ENCODE peak calls at places on chromosomes 2 and 18, in ten cellular contexts. S is psoas muscle, I is thoracic aorta, M is colonic mucosa, W is body of pancreas, C is ovary, T is spleen, N is PC-9, K is heart right ventricle, V is IMR-90. U is an unnamed sample.

GRCh38 chr18:46676162-46676830 is 19.3 kb upstream of the LOXHD1 start:
- DNase-seq in K (no peak), I (no peak), S (no peak), V (no peak), N (no peak), C (no peak), W (no peak), M (no peak), T (no peak), U (no peak)

GRCh38 chr2:42755161-42755900 is 8.6 kb downstream of the OXER1 start:
- DNase-seq in I (no peak), T (no peak), V (no peak), W (peak; percentile 80), K (no peak), M (no peak), C (no peak), N (no peak), S (no peak), U (no peak)

GRCh38 chr2:235095569-235095968 is 143.8 kb downstream of the SH3BP4 start:
- DNase-seq in T (no peak), S (no peak), I (no peak), V (peak; percentile 46), C (no peak), N (no peak), M (no peak), K (no peak), W (no peak), U (no peak)

GRCh38 chr2:234278556-234279286 is 218.2 kb downstream of the ARL4C start:
- DNase-seq in N (no peak), W (no peak), S (no peak), V (no peak), K (no peak), M (no peak), I (no peak), C (no peak), T (no peak), U (no peak)

GRCh38 chr2:8298783-8299182 is 383.1 kb upstream of the ID2 start:
- DNase-seq in K (no peak), W (peak; percentile 15), M (peak; percentile 36), C (no peak), V (no peak), N (no peak), I (no peak), S (no peak), T (no peak), U (no peak)

GRCh38 chr2:129896226-129897100 is 83.0 kb upstream of the RAB6C start:
- DNase-seq in N (no peak), I (no peak), C (no peak), T (no peak), S (no peak), M (peak; percentile 5), K (no peak), V (no peak), W (no peak), U (no peak)

GRCh38 chr18:48963555-48964480 is 13.1 kb upstream of the SMAD7 start:
- DNase-seq in I (no peak), N (no peak), S (no peak), T (peak; percentile 63), W (no peak), K (no peak), V (no peak), C (no peak), M (no peak), U (no peak)

GRCh38 chr2:167293172-167293781 is 405.0 kb downstream of the XIRP2 start:
- DNase-seq in M (peak; percentile 40), I (no peak), N (no peak), C (no peak), T (no peak), K (no peak), V (peak; percentile 16), S (peak; percentile 18), W (peak; percentile 13), U (peak; percentile 61)

GRCh38 chr2:158726906-158727592 is 68.1 kb upstream of the DAPL1 start:
- DNase-seq in S (no peak), K (no peak), N (no peak), T (no peak), M (no peak), W (no peak), V (no peak), I (no peak), C (no peak), U (no peak)

GRCh38 chr2:158729873-158730620 is 65.1 kb upstream of the DAPL1 start:
- DNase-seq in K (no peak), T (no peak), I (no peak), C (no peak), S (no peak), W (no peak), N (no peak), V (no peak), M (no peak), U (no peak)

GRCh38 chr2:158725496-158725895 is 69.6 kb upstream of the DAPL1 start:
- DNase-seq in I (no peak), M (no peak), K (no peak), C (no peak), S (no peak), W (no peak), V (no peak), N (peak; percentile 19), T (no peak), U (no peak)

GRCh38 chr2:158730621-158730905 is 64.6 kb upstream of the DAPL1 start:
- DNase-seq in K (no peak), S (no peak), T (no peak), M (no peak), W (no peak), V (no peak), N (no peak), I (no peak), C (no peak), U (no peak)

GRCh38 chr2:158728422-158728821 is 66.7 kb upstream of the DAPL1 start:
- DNase-seq in T (no peak), M (no peak), C (no peak), W (no peak), N (no peak), K (no peak), S (no peak), V (no peak), I (no peak), U (no peak)
- H3K4me1 ChIP-seq in T (no peaks in the 10 kb centered on the region), M (no peaks in the 10 kb centered on the region), C (no peaks in the 10 kb centered on the region), W (peaks cover 11% of the 10 kb centered on the region), N (peaks cover 25% of the 10 kb centered on the region), K (peaks cover 14% of the 10 kb centered on the region), S (no peaks in the 10 kb centered on the region), V (peaks cover 2% of the 10 kb centered on the region), I (peaks cover 4% of the 10 kb centered on the region), U (no peaks in the 10 kb centered on the region)

GRCh38 chr2:222423186-222423585 is 1.2 kb upstream of the SGPP2 start:
- DNase-seq in N (no peak), W (no peak), V (no peak), S (no peak), I (no peak), M (no peak), C (no peak), T (no peak), K (no peak), U (no peak)

GRCh38 chr2:222424729-222425671 is 657 bp downstream of the SGPP2 start:
- DNase-seq in T (peak; percentile 79), K (peak; percentile 10), M (peak; percentile 52), C (peak; percentile 17), W (peak; percentile 20), I (no peak), V (no peak), S (no peak), N (peak; percentile 26), U (peak; percentile 53)

GRCh38 chr2:222424281-222424728 is at the start of gene SGPP2:
- DNase-seq in N (peak; percentile 64), M (peak; percentile 74), T (peak; percentile 80), I (no peak), V (no peak), S (no peak), K (peak; percentile 18), C (peak; percentile 19), W (peak; percentile 32), U (no peak)

GRCh38 chr2:222421626-222422025 is 2.7 kb upstream of the SGPP2 start:
- DNase-seq in V (no peak), C (no peak), I (no peak), N (no peak), K (no peak), W (no peak), S (no peak), M (no peak), T (no peak), U (no peak)

GRCh38 chr2:222423632-222424280 is 587 bp upstream of the SGPP2 start:
- DNase-seq in T (no peak), W (no peak), M (no peak), S (no peak), N (peak; percentile 29), I (no peak), V (no peak), C (peak; percentile 11), K (no peak), U (no peak)
- H3K4me3 ChIP-seq in T (peak overlapping the region; percentile 16), W (no peak overlapping the region), M (peak overlapping the region; percentile 76), S (peak overlapping the region; percentile 68), N (peak overlapping the region; percentile 54), I (peak overlapping the region; percentile 63), V (no peak overlapping the region), C (peak overlapping the region; percentile 49), K (peak overlapping the region; percentile 53), U (peak overlapping the region; percentile 70)

GRCh38 chr2:153098073-153098472 is 379.7 kb downstream of the ARL6IP6 start:
- DNase-seq in V (no peak), I (no peak), M (no peak), W (no peak), C (no peak), N (no peak), K (no peak), S (no peak), T (no peak), U (no peak)

GRCh38 chr2:153096272-153096671 is 377.9 kb downstream of the ARL6IP6 start:
- DNase-seq in N (no peak), W (no peak), K (no peak), T (no peak), I (no peak), S (no peak), M (no peak), V (no peak), C (no peak), U (no peak)

GRCh38 chr2:153100139-153100538 is 378.4 kb downstream of the RPRM start:
- DNase-seq in W (no peak), N (no peak), M (no peak), K (no peak), C (no peak), V (no peak), T (no peak), S (no peak), I (no peak), U (no peak)

GRCh38 chr2:153105829-153106578 is 372.6 kb downstream of the RPRM start:
- DNase-seq in V (no peak), W (no peak), T (no peak), S (no peak), N (no peak), I (no peak), K (no peak), C (no peak), M (no peak), U (no peak)

GRCh38 chr2:153101187-153101586 is 377.4 kb downstream of the RPRM start:
- DNase-seq in T (no peak), S (no peak), C (no peak), K (no peak), M (no peak), N (no peak), V (no peak), I (no peak), W (no peak), U (no peak)
- H3K4me1 ChIP-seq in T (no peaks in the 10 kb centered on the region), S (no peaks in the 10 kb centered on the region), C (peaks cover 3% of the 10 kb centered on the region), K (no peaks in the 10 kb centered on the region), M (no peaks in the 10 kb centered on the region), N (no peaks in the 10 kb centered on the region), V (no peaks in the 10 kb centered on the region), I (no peaks in the 10 kb centered on the region), W (no peaks in the 10 kb centered on the region), U (no peaks in the 10 kb centered on the region)

DNA sequence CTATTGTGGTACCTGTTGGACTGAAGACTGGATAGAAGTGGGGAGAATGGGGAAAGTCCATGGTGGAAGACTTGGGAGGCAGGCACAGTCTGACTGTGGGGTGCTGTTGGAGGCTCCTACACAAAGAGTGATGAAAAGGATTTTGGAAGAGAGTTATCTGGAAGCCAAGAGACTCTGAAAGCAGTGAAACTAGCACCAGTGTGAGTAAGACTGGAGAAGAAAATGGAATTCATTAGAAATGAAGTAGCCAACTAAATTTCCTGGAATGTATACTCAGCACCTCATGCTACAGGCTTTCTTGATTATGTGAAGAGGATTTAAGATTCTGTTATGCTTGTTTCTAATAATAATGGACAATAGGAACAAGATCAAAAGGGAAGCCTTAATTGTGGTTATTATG is 27.7 kb downstream of the ELP2 start:
- DNase-seq in T (no peak), M (no peak), W (no peak), S (no peak), C (no peak), N (no peak), I (no peak), V (peak; percentile 41), K (no peak), U (no peak)
- H3K4me3 ChIP-seq in T (no peak overlapping the region), M (no peak overlapping the region), W (no peak overlapping the region), S (no peak overlapping the region), C (no peak overlapping the region), N (no peak overlapping the region), I (no peak overlapping the region), V (no peak overlapping the region), K (no peak overlapping the region), U (no peak overlapping the region)

U was measured in right cardiac atrium.